ENCODE peak calls at places on chromosomes 16 and 17, in nine cellular contexts. U, Y, M, N, S, Q, K, J and D are unnamed samples. For H3K4me1, the result is how much of the 10 kb centered on the place peaks cover.

GRCh38 chr17:77096570-77097214 is 44.1 kb upstream of the SEC14L1 start:
- DNase-seq in U (peak), Y (peak), M (peak), N (peak), S (peak), Q (peak), K (no peak), J (no peak), D (no peak)

GRCh38 chr17:37176683-37177082 is 199.1 kb upstream of the C17orf78 start:
- DNase-seq in U (no peak), Y (no peak), M (peak), N (no peak), S (no peak), Q (no peak), K (no peak), J (no peak), D (no peak)

GRCh38 chr17:48577946-48578615 is at the start of gene HOXB4:
- DNase-seq in U (no peak), Y (no peak), M (peak), N (peak), S (no peak), Q (peak), K (no peak), J (peak), D (peak)

GRCh38 chr17:71919896-71920295 is 200.9 kb upstream of the SOX9 start:
- DNase-seq in U (no peak), Y (no peak), M (no peak), N (no peak), S (no peak), Q (no peak), K (no peak), J (no peak), D (no peak)

GRCh38 chr17:42310281-42311156 is 22.2 kb downstream of the STAT5A start:
- DNase-seq in U (no peak), Y (no peak), M (no peak), N (no peak), S (no peak), Q (no peak), K (no peak), J (no peak), D (no peak)

GRCh38 chr16:24692854-24693253 is 36.6 kb upstream of the TNRC6A start:
- DNase-seq in U (no peak), Y (no peak), M (no peak), N (no peak), S (no peak), Q (no peak), K (no peak), J (no peak), D (no peak)

GRCh38 chr16:66752379-66752778 is 970 bp upstream of the DYNC1LI2 start:
- DNase-seq in U (no peak), Y (no peak), M (no peak), N (no peak), S (no peak), Q (no peak), K (no peak), J (no peak), D (peak)

GRCh38 chr17:66686601-66687000 is 148.3 kb upstream of the CACNG5 start:
- DNase-seq in U (no peak), Y (no peak), M (no peak), N (no peak), S (no peak), Q (no peak), K (no peak), J (no peak), D (no peak)

GRCh38 chr17:83171661-83172060 is 92.3 kb downstream of the METRNL start:
- DNase-seq in U (no peak), Y (no peak), M (no peak), N (no peak), S (no peak), Q (peak), K (no peak), J (no peak), D (no peak)

GRCh38 chr16:80372341-80372740 is 168.5 kb upstream of the DYNLRB2 start:
- DNase-seq in U (no peak), Y (no peak), M (no peak), N (no peak), S (no peak), Q (no peak), K (no peak), J (no peak), D (no peak)

GRCh38 chr16:79628501-79628975 is 28.0 kb upstream of the MAF start:
- DNase-seq in U (no peak), Y (no peak), M (peak), N (no peak), S (no peak), Q (no peak), K (no peak), J (no peak), D (no peak)

GRCh38 chr16:62240722-62241121 is 204.5 kb upstream of the CDH8 start:
- DNase-seq in U (no peak), Y (no peak), M (no peak), N (no peak), S (no peak), Q (no peak), K (peak), J (no peak), D (no peak)

GRCh38 chr17:38852771-38853291 is 690 bp downstream of the RPL23 start:
- DNase-seq in U (no peak), Y (no peak), M (no peak), N (no peak), S (no peak), Q (no peak), K (no peak), J (no peak), D (no peak)

GRCh38 chr16:12436201-12436657 is 367.5 kb downstream of the CPPED1 start:
- DNase-seq in U (no peak), Y (no peak), M (no peak), N (no peak), S (no peak), Q (no peak), K (no peak), J (no peak), D (peak)

GRCh38 chr17:81328925-81329278 is 33.8 kb upstream of the SLC38A10 start:
- DNase-seq in U (peak), Y (no peak), M (no peak), N (no peak), S (no peak), Q (no peak), K (no peak), J (no peak), D (peak)

GRCh38 chr17:20611314-20611713 is 31.8 kb downstream of the CDRT15L2 start:
- DNase-seq in U (no peak), Y (no peak), M (no peak), N (no peak), S (no peak), Q (no peak), K (no peak), J (no peak), D (no peak)

GRCh38 chr16:84907575-84907974 is 87.8 kb downstream of the CRISPLD2 start:
- DNase-seq in U (no peak), Y (no peak), M (peak), N (no peak), S (no peak), Q (no peak), K (no peak), J (no peak), D (no peak)

GRCh38 chr16:21260870-21261791 is 17.0 kb downstream of the CRYM start:
- DNase-seq in U (peak), Y (no peak), M (peak), N (peak), S (peak), Q (peak), K (peak), J (no peak), D (no peak)

GRCh38 chr17:17497065-17497844 is 1.1 kb upstream of the RASD1 start:
- DNase-seq in U (no peak), Y (no peak), M (no peak), N (no peak), S (no peak), Q (no peak), K (no peak), J (no peak), D (no peak)
- TF ChIP-seq CTCF in U (no peak), Y (no peak), M (no peak), N (no peak), S (no peak), Q (no peak), K (no peak), J (no peak), D (no peak)

DNA sequence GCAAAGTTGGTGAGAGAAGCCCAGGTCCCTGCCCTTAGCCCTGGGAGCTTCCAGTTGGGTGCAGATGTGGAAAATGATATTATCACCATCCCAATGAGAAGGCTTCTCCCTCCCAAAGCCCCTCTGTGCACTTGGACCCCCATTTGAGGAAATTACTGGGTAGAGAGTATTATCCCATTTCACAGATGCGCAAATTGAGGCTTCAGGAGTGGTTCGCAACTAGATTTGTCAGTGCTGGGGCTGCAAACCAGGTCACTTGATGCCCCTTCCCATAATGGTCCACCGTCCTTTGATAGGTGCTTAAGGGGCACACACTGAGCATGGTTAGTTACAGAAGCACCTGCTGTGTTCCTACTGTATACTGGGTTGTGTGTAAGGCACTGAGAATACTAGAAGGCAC is 14.3 kb upstream of the FOXN1 start:
- DNase-seq in U (no peak), Y (no peak), M (no peak), N (no peak), S (no peak), Q (no peak), K (no peak), J (no peak), D (no peak)
- H3K4me1 ChIP-seq in U (under half), Y (under half), M (under half), N (under half), S (under half), Q (under half), K (under half), J (under half), D (under half)

GRCh38 chr17:59641799-59642484 is 22.2 kb downstream of the CLTC start:
- DNase-seq in U (no peak), Y (no peak), M (no peak), N (no peak), S (no peak), Q (no peak), K (no peak), J (no peak), D (no peak)
- H3K27ac ChIP-seq in U (no peak), Y (peak), M (no peak), N (peak), S (no peak), Q (peak), K (no peak), J (no peak), D (peak)

DNA sequence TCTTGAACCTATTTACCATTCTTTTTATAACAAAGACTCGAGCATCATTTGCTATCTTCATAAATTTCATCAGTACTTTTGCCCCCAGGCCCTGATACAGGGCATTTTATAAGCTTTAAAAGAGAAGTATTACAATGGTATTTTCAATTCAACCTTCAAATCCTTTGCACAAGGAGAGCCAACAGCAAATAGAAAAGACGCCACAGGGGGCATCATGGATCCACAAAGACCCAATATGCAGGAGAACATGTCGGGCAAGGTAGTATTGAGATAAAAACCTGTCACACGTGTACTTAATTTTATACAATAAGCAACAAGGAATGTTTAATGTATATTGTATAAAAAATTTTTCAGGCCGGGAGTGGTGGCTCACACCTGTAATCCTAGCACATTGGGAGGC is 10.2 kb downstream of the MAP3K14 start:
- DNase-seq in U (no peak), Y (no peak), M (no peak), N (no peak), S (no peak), Q (no peak), K (no peak), J (no peak), D (no peak)
- TF ChIP-seq CTCF in U (peak), Y (no peak), M (no peak), N (no peak), S (peak), Q (no peak), K (no peak), J (no peak), D (no peak)

GRCh38 chr16:82655720-82656500 is 29.1 kb downstream of the CDH13 start:
- DNase-seq in U (no peak), Y (no peak), M (no peak), N (no peak), S (no peak), Q (no peak), K (no peak), J (no peak), D (no peak)

GRCh38 chr16:82655315-82655714 is 28.5 kb downstream of the CDH13 start:
- DNase-seq in U (no peak), Y (no peak), M (peak), N (peak), S (no peak), Q (peak), K (no peak), J (no peak), D (peak)

GRCh38 chr16:82652826-82653225 is 26.1 kb downstream of the CDH13 start:
- DNase-seq in U (no peak), Y (no peak), M (no peak), N (no peak), S (no peak), Q (no peak), K (no peak), J (no peak), D (no peak)

GRCh38 chr16:82651921-82652601 is 25.3 kb downstream of the CDH13 start:
- DNase-seq in U (no peak), Y (no peak), M (no peak), N (no peak), S (no peak), Q (peak), K (no peak), J (no peak), D (no peak)

GRCh38 chr16:82653550-82654511 is 27.1 kb downstream of the CDH13 start:
- DNase-seq in U (peak), Y (no peak), M (peak), N (no peak), S (peak), Q (peak), K (no peak), J (no peak), D (no peak)
- H3K4me1 ChIP-seq in U (under half), Y (under half), M (under half), N (under half), S (under half), Q (under half), K (half or more), J (under half), D (under half)

GRCh38 chr17:68398731-68399637 is 58.3 kb downstream of the WIPI1 start:
- DNase-seq in U (peak), Y (peak), M (peak), N (peak), S (peak), Q (peak), K (no peak), J (no peak), D (peak)

GRCh38 chr17:68403122-68403521 is 54.2 kb downstream of the WIPI1 start:
- DNase-seq in U (no peak), Y (no peak), M (no peak), N (no peak), S (no peak), Q (no peak), K (no peak), J (no peak), D (no peak)

GRCh38 chr17:68401288-68401687 is 56.0 kb downstream of the WIPI1 start:
- DNase-seq in U (no peak), Y (no peak), M (no peak), N (no peak), S (no peak), Q (no peak), K (no peak), J (no peak), D (no peak)

GRCh38 chr17:68399638-68400403 is 57.5 kb downstream of the WIPI1 start:
- DNase-seq in U (no peak), Y (no peak), M (peak), N (no peak), S (no peak), Q (peak), K (no peak), J (no peak), D (no peak)

GRCh38 chr17:68400404-68400735 is 56.9 kb downstream of the WIPI1 start:
- DNase-seq in U (no peak), Y (no peak), M (no peak), N (no peak), S (no peak), Q (no peak), K (no peak), J (no peak), D (no peak)
- H3K27ac ChIP-seq in U (no peak), Y (no peak), M (no peak), N (no peak), S (peak), Q (peak), K (no peak), J (no peak), D (no peak)